ENCODE peak calls at places on chromosomes 1 and 21, in six cellular contexts. U is AG08395, J is RPMI7951, O is germinal center, W is mucosa of descending colon, K is BE2C. H is an unnamed sample.
A peak's percentile ranks its signal among the peaks of the same experiment; 100 is the strongest.

GRCh38 chr21:34834852-34835501 is 166.2 kb downstream of the CLIC6 start:
- DNase-seq in J (peak; percentile 37), K (no peak), O (no peak), U (no peak), W (no peak), H (no peak)

GRCh38 chr1:4931486-4931885 is 277.1 kb downstream of the AJAP1 start:
- DNase-seq in J (no peak), K (no peak), O (no peak), U (no peak), W (no peak), H (no peak)

GRCh38 chr21:44784810-44785209 is 16.8 kb downstream of the UBE2G2 start:
- DNase-seq in K (no peak), J (no peak), O (no peak), U (no peak), W (no peak), H (no peak)

GRCh38 chr1:93878501-93878888 is 511 bp downstream of the DNTTIP2 start:
- DNase-seq in K (no peak), W (peak; percentile 62), J (peak; percentile 56), U (peak; percentile 42), O (peak; percentile 46), H (peak; percentile 71)

GRCh38 chr1:58047265-58047858 is 499.2 kb downstream of the OMA1 start:
- DNase-seq in J (no peak), W (peak; percentile 31), O (peak; percentile 43), K (peak; percentile 20), U (peak; percentile 50), H (peak; percentile 62)

GRCh38 chr21:37870229-37870628 is 46.0 kb downstream of the KCNJ6 start:
- DNase-seq in O (no peak), U (no peak), K (no peak), W (no peak), J (no peak), H (no peak)

GRCh38 chr1:6587261-6588005 is 7.6 kb downstream of the ZBTB48 start:
- DNase-seq in O (no peak), J (no peak), U (no peak), K (no peak), W (no peak), H (no peak)

GRCh38 chr1:243834130-243834529 is 15.9 kb downstream of the AKT3 start:
- DNase-seq in O (no peak), J (no peak), U (no peak), K (no peak), W (no peak), H (no peak)

GRCh38 chr1:234313171-234313570 is 60.1 kb upstream of the COA6 start:
- DNase-seq in O (no peak), J (peak; percentile 32), W (no peak), U (no peak), K (no peak), H (no peak)

GRCh38 chr21:35100351-35100771 is 51.3 kb upstream of the RUNX1 start:
- DNase-seq in W (peak; percentile 9), U (no peak), O (no peak), J (no peak), K (no peak), H (no peak)

GRCh38 chr21:28952686-28953085 is 40.0 kb downstream of the LTN1 start:
- DNase-seq in U (no peak), K (no peak), J (no peak), W (no peak), O (no peak), H (no peak)

GRCh38 chr1:234604726-234605492 is 5.1 kb downstream of the IRF2BP2 start:
- DNase-seq in O (no peak), U (no peak), J (peak; percentile 62), W (no peak), K (no peak), H (no peak)

GRCh38 chr1:8551613-8552093 is 233.7 kb downstream of the SLC45A1 start:
- DNase-seq in K (no peak), W (no peak), O (no peak), U (no peak), J (no peak), H (no peak)

GRCh38 chr1:61341426-61341825 is 259.1 kb downstream of the NFIA start:
- DNase-seq in W (no peak), J (no peak), U (no peak), O (no peak), K (no peak), H (no peak)

GRCh38 chr1:218494449-218494852 is 149.3 kb downstream of the TGFB2 start:
- DNase-seq in J (no peak), K (no peak), U (no peak), O (no peak), W (no peak), H (no peak)

GRCh38 chr21:10272216-10272615 is 249.2 kb upstream of the TPTE start:
- DNase-seq in O (no peak), J (no peak), U (no peak), W (no peak), K (no peak), H (no peak)

GRCh38 chr1:213414346-213414745 is 363.3 kb downstream of the RPS6KC1 start:
- DNase-seq in W (no peak), U (no peak), J (no peak), K (no peak), O (no peak), H (no peak)

GRCh38 chr21:40386301-40386911 is 460.6 kb downstream of the DSCAM start:
- DNase-seq in J (no peak), W (peak; percentile 51), K (peak; percentile 37), U (peak; percentile 6), O (no peak), H (no peak)

GRCh38 chr1:13830616-13831280 is 130.8 kb downstream of the PRDM2 start:
- DNase-seq in K (no peak), J (no peak), O (no peak), W (peak; percentile 45), U (no peak), H (peak; percentile 1)

H was measured in GM13976.